ENCODE peak calls at places on chromosomes 11 and 22, in six cellular contexts. H is uterus, Q is neural crest cell, E is Caco-2, Y is brain microvascular endothelial cell, C is GM23338. W is an unnamed sample.

GRCh38 chr11:92794783-92795182 is 174.7 kb upstream of the MTNR1B start:
- DNase-seq in H (no peak), Y (no peak), E (no peak), C (no peak), Q (no peak), W (no peak)

GRCh38 chr22:26106412-26106811 is 62.9 kb upstream of the SEZ6L start:
- DNase-seq in Q (no peak), E (no peak), H (no peak), Y (no peak), C (no peak), W (no peak)

GRCh38 chr11:79397252-79397651 is 43.6 kb downstream of the TENM4 start:
- DNase-seq in C (no peak), Q (no peak), Y (no peak), E (no peak), H (no peak), W (no peak)

GRCh38 chr22:46549565-46549840 is 12.1 kb upstream of the CELSR1 start:
- DNase-seq in E (no peak), C (no peak), H (no peak), Y (no peak), Q (no peak), W (no peak)

GRCh38 chr11:116800610-116801009 is 8.9 kb upstream of the APOA5 start:
- DNase-seq in C (no peak), E (no peak), H (no peak), Y (no peak), Q (no peak), W (no peak)

GRCh38 chr22:35631597-35631996 is 14.5 kb upstream of the MB start:
- DNase-seq in Q (peak), Y (peak), C (peak), E (peak), H (no peak), W (peak)

GRCh38 chr22:29031236-29031982 is 30.2 kb downstream of the C22orf31 start:
- DNase-seq in H (peak), C (peak), Y (peak), E (no peak), Q (no peak), W (peak)

GRCh38 chr11:116697011-116697410 is 75.8 kb downstream of the BUD13 start:
- DNase-seq in Q (no peak), E (peak), C (no peak), Y (no peak), H (no peak), W (peak)

GRCh38 chr11:100676901-100677300 is 10.2 kb upstream of the ARHGAP42 start:
- DNase-seq in Q (no peak), C (peak), H (no peak), Y (peak), E (no peak), W (peak)

GRCh38 chr22:18110194-18110943 is at the start of gene TUBA8:
- DNase-seq in Y (peak), H (peak), Q (peak), C (peak), E (no peak), W (peak)

GRCh38 chr11:35134403-35135126 is 4.4 kb upstream of the CD44 start:
- DNase-seq in H (no peak), Y (no peak), E (no peak), C (no peak), Q (no peak), W (no peak)

GRCh38 chr11:43693069-43693468 is 12.5 kb downstream of the HSD17B12 start:
- DNase-seq in E (no peak), Y (no peak), H (no peak), C (no peak), Q (no peak), W (no peak)

GRCh38 chr11:125990244-125990643 is 44.4 kb downstream of the VSIG10L2 start:
- DNase-seq in E (no peak), Q (no peak), Y (peak), C (no peak), H (peak), W (peak)

GRCh38 chr11:121024989-121025388 is 1.1 kb downstream of the TBCEL start:
- DNase-seq in H (no peak), Q (no peak), C (peak), E (no peak), Y (no peak), W (peak)

GRCh38 chr11:95149659-95150294 is 60.1 kb downstream of the ENDOD1 start:
- DNase-seq in Q (peak), C (peak), Y (no peak), H (no peak), E (peak), W (peak)

GRCh38 chr22:39374191-39374590 is 24.4 kb downstream of the SYNGR1 start:
- DNase-seq in H (no peak), Q (no peak), E (no peak), Y (no peak), C (peak), W (no peak)

DNA sequence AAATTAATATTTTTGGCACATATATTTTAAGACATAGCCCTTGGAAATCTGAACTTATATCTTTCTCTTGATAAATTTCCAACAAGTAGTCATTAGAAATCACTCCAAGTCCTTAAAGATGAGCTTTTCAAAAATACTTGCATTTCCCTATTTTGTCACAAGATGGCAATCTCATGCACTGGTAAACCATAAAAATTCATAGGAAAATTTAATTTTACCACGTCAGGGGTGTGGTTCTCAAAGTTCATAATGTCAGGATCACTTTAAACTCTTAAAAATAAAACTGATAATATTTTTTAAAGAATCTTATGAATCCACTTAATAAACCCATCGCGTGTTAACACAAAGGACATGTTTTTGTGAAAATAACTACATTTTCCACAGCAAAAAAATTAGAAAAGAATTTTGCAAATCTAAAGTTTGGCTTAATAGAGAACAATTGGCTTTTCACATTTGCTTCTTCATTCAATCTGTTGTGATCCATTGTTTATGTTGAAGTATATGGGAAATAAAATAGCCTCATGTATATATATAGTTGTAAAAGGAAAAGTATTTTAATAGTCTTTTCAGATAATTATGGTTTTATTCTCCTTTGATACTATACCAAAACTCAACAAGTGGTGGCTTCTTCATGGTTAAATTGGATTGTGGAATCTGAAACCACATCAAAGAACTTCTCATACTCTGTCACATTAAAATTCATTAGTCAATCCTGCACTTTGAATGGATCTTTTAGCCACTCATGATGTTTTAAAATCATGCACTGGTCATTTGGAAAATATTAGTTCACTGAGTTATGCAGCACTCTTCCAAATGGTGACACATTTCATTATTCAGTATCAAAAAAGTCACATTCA is 169.1 kb downstream of the CADM1 start:
- DNase-seq in E (no peak), H (no peak), Y (no peak), Q (no peak), C (peak), W (peak)
- TF ChIP-seq CTCF in E (peak), H (peak), Y (peak), Q (peak), C (peak), W (peak)

GRCh38 chr11:62705401-62705800 is 1.8 kb downstream of the BSCL2 start:
- DNase-seq in E (no peak), C (peak), Y (no peak), H (no peak), Q (no peak), W (no peak)
- TF ChIP-seq CTCF in E (no peak), C (no peak), Y (no peak), H (no peak), Q (no peak), W (no peak)

GRCh38 chr11:33339247-33339646 is 82.1 kb downstream of the HIPK3 start:
- DNase-seq in Q (no peak), H (no peak), E (no peak), C (no peak), Y (no peak), W (no peak)

GRCh38 chr11:33350287-33350686 is 93.1 kb downstream of the HIPK3 start:
- DNase-seq in E (no peak), C (no peak), Q (no peak), H (no peak), Y (no peak), W (no peak)

GRCh38 chr11:33347490-33348125 is 90.4 kb downstream of the HIPK3 start:
- DNase-seq in E (no peak), Q (no peak), C (no peak), Y (no peak), H (no peak), W (no peak)

GRCh38 chr11:33344611-33345010 is 87.4 kb downstream of the HIPK3 start:
- DNase-seq in C (peak), E (no peak), H (no peak), Q (no peak), Y (no peak), W (no peak)
- TF ChIP-seq CTCF in C (no peak), E (peak), H (no peak), Q (no peak), Y (no peak), W (no peak)

GRCh38 chr11:68822546-68822945 is 19.2 kb downstream of the CPT1A start:
- DNase-seq in E (no peak), Q (no peak), C (no peak), Y (no peak), H (no peak), W (no peak)

GRCh38 chr11:68826726-68827125 is 15.0 kb downstream of the CPT1A start:
- DNase-seq in C (no peak), Q (no peak), E (no peak), Y (no peak), H (no peak), W (no peak)

GRCh38 chr11:68828155-68828931 is 13.4 kb downstream of the CPT1A start:
- DNase-seq in Q (no peak), H (no peak), C (no peak), Y (no peak), E (no peak), W (no peak)

GRCh38 chr11:68827733-68828132 is 14.0 kb downstream of the CPT1A start:
- DNase-seq in Y (no peak), E (no peak), C (no peak), H (no peak), Q (no peak), W (no peak)

DNA sequence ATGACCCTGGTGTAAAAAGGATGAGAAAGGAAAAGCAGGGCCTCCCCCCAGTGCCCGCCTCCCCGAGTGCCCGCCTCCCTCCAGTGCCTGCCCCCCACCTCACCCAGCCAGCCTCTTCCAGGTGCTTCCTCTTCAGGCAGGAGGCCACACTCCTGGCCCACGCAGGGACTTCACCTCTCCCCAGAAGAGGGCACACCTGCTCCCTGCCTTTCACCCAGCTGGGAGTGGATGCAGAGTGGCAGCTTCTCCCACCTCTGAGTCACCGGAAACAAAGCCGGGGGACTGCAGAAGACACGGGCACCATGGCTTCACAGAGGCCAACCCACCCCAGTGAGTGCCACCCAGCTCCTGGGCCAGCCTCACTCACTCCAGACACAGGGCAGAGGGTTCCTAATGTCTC is 16.1 kb downstream of the CPT1A start:
- DNase-seq in Y (no peak), Q (no peak), E (peak), C (peak), H (no peak), W (peak)
- TF ChIP-seq CTCF in Y (peak), Q (no peak), E (peak), C (peak), H (peak), W (no peak)

GRCh38 chr11:30128269-30128932 is 102.4 kb upstream of the FSHB start:
- DNase-seq in H (no peak), E (no peak), C (peak), Q (no peak), Y (peak), W (peak)
- TF ChIP-seq CTCF in H (no peak), E (peak), C (peak), Q (peak), Y (peak), W (peak)

GRCh38 chr22:31969789-31970489 is 25.6 kb downstream of the YWHAH start:
- DNase-seq in Q (peak), H (peak), Y (peak), E (peak), C (peak), W (peak)
- TF ChIP-seq CTCF in Q (peak), H (peak), Y (peak), E (peak), C (peak), W (peak)

W was measured in MCF 10A.